ENCODE peak calls at places on chromosomes 6 and 20, in eight cellular contexts. Q is ovary, B is Peyer's patch, G is mammary epithelial cell, C is IMR-90, U is tibial artery, O is left lung, W is left ventricle myocardium inferior. A is an unnamed sample.

GRCh38 chr6:28895131-28895812 is 28.5 kb downstream of the TRIM27 start:
- DNase-seq in Q (peak; percentile 93), B (peak; percentile 98), G (peak; percentile 94), C (peak; percentile 95), U (peak; percentile 95), O (peak; percentile 85), W (peak; percentile 91), A (peak; percentile 91)

GRCh38 chr6:147117009-147117408 is 87.2 kb upstream of the STXBP5 start:
- DNase-seq in Q (no peak), B (no peak), G (no peak), C (no peak), U (no peak), O (no peak), W (no peak), A (no peak)

GRCh38 chr6:134363323-134364039 is 45.6 kb upstream of the SGK1 start:
- DNase-seq in Q (no peak), B (no peak), G (peak; percentile 98), C (peak; percentile 91), U (no peak), O (no peak), W (no peak), A (no peak)

GRCh38 chr6:106997392-106998257 is 23.1 kb upstream of the CD24 start:
- DNase-seq in Q (peak; percentile 40), B (peak; percentile 71), G (peak; percentile 49), C (peak; percentile 51), U (no peak), O (no peak), W (no peak), A (no peak)

GRCh38 chr6:64230530-64230929 is 594.9 kb downstream of the PHF3 start:
- DNase-seq in Q (no peak), B (no peak), G (no peak), C (no peak), U (no peak), O (no peak), W (no peak), A (no peak)

GRCh38 chr20:49948178-49948577 is 12.0 kb downstream of the RNF114 start:
- DNase-seq in Q (no peak), B (no peak), G (no peak), C (peak; percentile 52), U (no peak), O (no peak), W (no peak), A (no peak)

GRCh38 chr6:24430086-24430485 is 27.4 kb downstream of the MRS2 start:
- DNase-seq in Q (no peak), B (no peak), G (no peak), C (peak; percentile 47), U (no peak), O (no peak), W (no peak), A (no peak)

GRCh38 chr20:63789836-63790571 is 41.1 kb downstream of the ZBTB46 start:
- DNase-seq in Q (no peak), B (no peak), G (no peak), C (no peak), U (no peak), O (no peak), W (no peak), A (no peak)

GRCh38 chr6:3061501-3061941 is 6.8 kb upstream of the RIPK1 start:
- DNase-seq in Q (no peak), B (no peak), G (peak; percentile 81), C (peak; percentile 84), U (no peak), O (no peak), W (no peak), A (no peak)
- TF ChIP-seq CTCF in Q (no peak), B (no peak), G (peak; percentile 42), C (peak; percentile 39), U (no peak), O (no peak), W (no peak), A (no peak)

GRCh38 chr6:79570802-79571367 is 33.7 kb upstream of the LCA5 start:
- DNase-seq in Q (no peak), B (no peak), G (peak; percentile 36), C (peak; percentile 48), U (no peak), O (no peak), W (no peak), A (no peak)

GRCh38 chr6:79570129-79570801 is 33.0 kb upstream of the LCA5 start:
- DNase-seq in Q (no peak), B (peak; percentile 53), G (peak; percentile 73), C (peak; percentile 72), U (no peak), O (no peak), W (no peak), A (no peak)

DNA sequence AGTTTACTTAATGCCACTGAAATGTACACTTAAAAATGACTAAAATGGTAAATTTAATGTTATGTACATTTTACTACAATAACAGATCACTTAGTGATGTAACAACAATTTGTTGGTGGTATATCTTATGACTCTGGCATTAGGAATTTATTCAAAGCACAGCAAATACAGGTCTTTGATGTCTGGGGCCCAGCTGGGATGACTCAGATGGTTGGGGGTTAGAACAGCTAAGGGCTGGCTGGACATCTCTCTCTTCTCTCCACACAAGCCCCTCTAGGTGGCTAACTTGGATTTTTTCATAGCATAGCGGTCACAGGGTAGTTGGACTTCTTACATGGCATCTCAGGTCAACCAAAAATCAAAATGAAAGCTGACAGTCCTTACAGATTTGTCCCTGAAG is 37.4 kb upstream of the LCA5 start:
- DNase-seq in Q (no peak), B (no peak), G (peak; percentile 29), C (peak; percentile 78), U (no peak), O (no peak), W (no peak), A (no peak)
- H3K27ac ChIP-seq in Q (no peak overlapping the region), B (no peak overlapping the region), G (no peak overlapping the region), C (no peak overlapping the region), U (no peak overlapping the region), O (no peak overlapping the region), W (no peak overlapping the region), A (no peak overlapping the region)

GRCh38 chr20:53578492-53579222 is 15.0 kb downstream of the ZNF217 start:
- DNase-seq in Q (no peak), B (peak; percentile 67), G (peak; percentile 75), C (peak; percentile 89), U (peak; percentile 41), O (no peak), W (no peak), A (peak; percentile 95)
- H3K4me1 ChIP-seq in Q (peaks cover 7% of the 10 kb centered on the region), B (peaks cover 19% of the 10 kb centered on the region), G (peaks cover 41% of the 10 kb centered on the region), C (peaks cover 18% of the 10 kb centered on the region), U (peaks cover 18% of the 10 kb centered on the region), O (peaks cover 10% of the 10 kb centered on the region), W (peaks cover 59% of the 10 kb centered on the region), A (peaks cover 39% of the 10 kb centered on the region)

DNA sequence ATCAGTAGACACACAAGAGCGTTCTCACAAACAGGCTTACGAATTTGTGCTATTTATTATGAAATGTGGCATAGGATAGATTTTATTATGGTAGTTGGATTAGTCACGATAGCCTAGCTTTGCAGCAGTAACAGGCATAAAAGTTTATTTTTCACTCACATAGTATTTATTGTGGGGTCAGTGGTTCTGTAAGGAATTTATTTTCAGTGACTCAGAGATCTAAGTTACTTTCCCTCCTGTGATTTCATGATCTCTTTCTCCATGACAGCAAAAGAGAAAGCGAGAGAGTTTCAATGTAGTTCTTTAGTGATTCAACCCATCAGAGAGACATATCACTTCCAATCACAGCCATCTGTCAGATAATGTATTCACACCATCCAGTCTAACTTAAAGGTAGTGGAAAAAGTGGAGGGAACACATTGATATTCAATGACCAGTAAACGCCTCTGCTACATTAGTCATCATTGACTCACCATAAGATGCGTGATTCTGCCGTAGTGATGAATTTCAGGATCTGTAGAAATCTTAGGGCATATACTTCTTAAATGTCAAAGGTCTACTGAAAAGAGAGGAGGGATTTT is 605.5 kb downstream of the HDGFL1 start:
- DNase-seq in Q (no peak), B (no peak), G (peak; percentile 89), C (peak; percentile 97), U (no peak), O (no peak), W (no peak), A (no peak)
- TF ChIP-seq CTCF in Q (no peak), B (no peak), G (no peak), C (no peak), U (no peak), O (no peak), W (no peak), A (no peak)

GRCh38 chr20:3687655-3688054 is 5.8 kb upstream of the ADAM33 start:
- DNase-seq in Q (no peak), B (no peak), G (no peak), C (peak; percentile 63), U (no peak), O (no peak), W (no peak), A (no peak)
- H3K27ac ChIP-seq in Q (no peak overlapping the region), B (peak overlapping the region; percentile 55), G (no peak overlapping the region), C (no peak overlapping the region), U (peak overlapping the region; percentile 58), O (no peak overlapping the region), W (peak overlapping the region; percentile 75), A (peak overlapping the region; percentile 28)

GRCh38 chr6:160032538-160032937 is 63.7 kb downstream of the IGF2R start:
- DNase-seq in Q (no peak), B (no peak), G (no peak), C (no peak), U (no peak), O (no peak), W (no peak), A (no peak)
- H3K4me1 ChIP-seq in Q (peaks cover 4% of the 10 kb centered on the region), B (no peaks in the 10 kb centered on the region), G (peaks cover 31% of the 10 kb centered on the region), C (peaks cover 8% of the 10 kb centered on the region), U (peaks cover 9% of the 10 kb centered on the region), O (peaks cover 3% of the 10 kb centered on the region), W (peaks cover 52% of the 10 kb centered on the region), A (no peaks in the 10 kb centered on the region)

DNA sequence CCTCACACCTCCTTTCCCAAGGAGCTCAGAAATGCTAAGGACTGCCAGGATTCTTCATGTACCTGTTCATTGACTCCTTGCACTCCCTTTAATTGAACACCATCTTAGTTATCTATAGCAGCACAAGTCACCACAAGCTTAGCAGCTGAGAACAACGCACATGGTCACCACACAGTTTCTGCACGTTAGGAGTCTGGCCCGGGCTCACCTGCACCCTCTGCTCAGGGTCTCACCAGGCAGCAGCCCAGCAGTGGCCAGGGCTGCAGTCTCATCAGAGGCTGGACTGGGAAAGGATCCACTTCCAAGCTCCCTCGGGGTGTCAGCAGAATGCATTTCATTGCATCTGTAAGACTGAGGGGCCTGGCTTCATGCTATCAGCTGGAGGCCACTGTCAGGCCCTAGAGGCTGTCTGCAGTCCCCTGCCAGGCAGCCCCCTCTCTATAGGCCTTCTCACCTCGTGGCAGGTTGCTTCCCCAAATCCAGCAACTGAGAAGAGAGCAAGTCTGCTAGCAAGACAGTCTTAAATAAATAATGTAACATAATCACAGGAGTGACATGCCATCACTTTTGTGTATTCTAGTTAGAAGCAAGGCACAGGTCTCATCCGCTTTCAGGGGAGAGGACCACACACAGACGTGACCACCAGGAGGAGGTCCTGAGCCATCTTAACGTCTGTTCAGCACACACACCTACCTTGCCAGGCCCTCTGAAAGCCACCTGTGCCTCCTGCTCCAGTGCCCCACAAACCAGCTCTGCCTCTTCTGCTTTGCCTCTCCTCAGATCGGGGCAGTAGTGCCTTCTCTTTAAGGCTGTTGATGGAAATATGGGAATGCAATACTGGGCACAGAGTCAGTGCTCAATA is 165.2 kb upstream of the CST7 start:
- DNase-seq in Q (no peak), B (no peak), G (no peak), C (no peak), U (no peak), O (no peak), W (no peak), A (no peak)
- TF ChIP-seq CTCF in Q (no peak), B (no peak), G (peak; percentile 12), C (no peak), U (no peak), O (no peak), W (no peak), A (no peak)

A was measured in tibial nerve.